ENCODE peak calls at places on chromosome 20, in five cellular contexts. One of them, this sample, is unnamed.

GRCh38 chr20:11453430-11453829 is 464.3 kb upstream of the BTBD3 start:
- DNase-seq in body of pancreas: no peak
- DNase-seq in adrenal gland: no peak
- DNase-seq in kidney epithelial cell: no peak
- DNase-seq in CD8-positive, alpha-beta T cell: no peak
- DNase-seq in this sample: peak; percentile 90

GRCh38 chr20:48736231-48736630 is 91.6 kb downstream of the PREX1 start:
- DNase-seq in body of pancreas: no peak
- DNase-seq in adrenal gland: no peak
- DNase-seq in kidney epithelial cell: no peak
- DNase-seq in CD8-positive, alpha-beta T cell: no peak
- DNase-seq in this sample: no peak

GRCh38 chr20:61500791-61501321 is 248.8 kb downstream of the CDH4 start:
- DNase-seq in body of pancreas: no peak
- DNase-seq in adrenal gland: no peak
- DNase-seq in kidney epithelial cell: no peak
- DNase-seq in CD8-positive, alpha-beta T cell: no peak
- DNase-seq in this sample: no peak

GRCh38 chr20:37239026-37239451 is 22.6 kb downstream of the GHRH start:
- DNase-seq in body of pancreas: peak; percentile 23
- DNase-seq in adrenal gland: no peak
- DNase-seq in kidney epithelial cell: no peak
- DNase-seq in CD8-positive, alpha-beta T cell: no peak
- DNase-seq in this sample: no peak

GRCh38 chr20:59643616-59644061 is 39.3 kb downstream of the PHACTR3 start:
- DNase-seq in body of pancreas: no peak
- DNase-seq in adrenal gland: no peak
- DNase-seq in kidney epithelial cell: no peak
- DNase-seq in CD8-positive, alpha-beta T cell: no peak
- DNase-seq in this sample: no peak

GRCh38 chr20:54254596-54254995 is 46.7 kb downstream of the PFDN4 start:
- DNase-seq in body of pancreas: no peak
- DNase-seq in adrenal gland: no peak
- DNase-seq in kidney epithelial cell: no peak
- DNase-seq in CD8-positive, alpha-beta T cell: no peak
- DNase-seq in this sample: peak; percentile 35

GRCh38 chr20:50308513-50309279 is 118.1 kb downstream of the CEBPB start:
- DNase-seq in body of pancreas: peak; percentile 85
- DNase-seq in adrenal gland: peak; percentile 96
- DNase-seq in kidney epithelial cell: peak; percentile 91
- DNase-seq in CD8-positive, alpha-beta T cell: no peak
- DNase-seq in this sample: peak; percentile 92

GRCh38 chr20:61528591-61528990 is 276.5 kb downstream of the CDH4 start:
- DNase-seq in body of pancreas: no peak
- DNase-seq in adrenal gland: no peak
- DNase-seq in kidney epithelial cell: no peak
- DNase-seq in CD8-positive, alpha-beta T cell: no peak
- DNase-seq in this sample: no peak

GRCh38 chr20:58691405-58691772 is 1.2 kb upstream of the NPEPL1 start:
- DNase-seq in body of pancreas: no peak
- DNase-seq in adrenal gland: peak; percentile 25
- DNase-seq in kidney epithelial cell: no peak
- DNase-seq in CD8-positive, alpha-beta T cell: no peak
- DNase-seq in this sample: no peak

GRCh38 chr20:36808317-36809257 is 35.0 kb upstream of the DSN1 start:
- DNase-seq in body of pancreas: peak; percentile 56
- DNase-seq in adrenal gland: peak; percentile 87
- DNase-seq in kidney epithelial cell: peak; percentile 75
- DNase-seq in CD8-positive, alpha-beta T cell: peak; percentile 62
- DNase-seq in this sample: peak; percentile 89

GRCh38 chr20:53598140-53599038 is 4.8 kb upstream of the ZNF217 start:
- DNase-seq in body of pancreas: no peak
- DNase-seq in adrenal gland: no peak
- DNase-seq in kidney epithelial cell: no peak
- DNase-seq in CD8-positive, alpha-beta T cell: no peak
- DNase-seq in this sample: peak; percentile 46

GRCh38 chr20:38863024-38863851 is 57.7 kb downstream of the PPP1R16B start:
- DNase-seq in body of pancreas: no peak
- DNase-seq in adrenal gland: no peak
- DNase-seq in kidney epithelial cell: no peak
- DNase-seq in CD8-positive, alpha-beta T cell: no peak
- DNase-seq in this sample: no peak

GRCh38 chr20:25212242-25212641 is 16.7 kb downstream of the ENTPD6 start:
- DNase-seq in body of pancreas: no peak
- DNase-seq in adrenal gland: peak; percentile 17
- DNase-seq in kidney epithelial cell: no peak
- DNase-seq in CD8-positive, alpha-beta T cell: no peak
- DNase-seq in this sample: no peak

GRCh38 chr20:42836339-42836738 is 353.4 kb downstream of the PTPRT start:
- DNase-seq in body of pancreas: no peak
- DNase-seq in adrenal gland: no peak
- DNase-seq in kidney epithelial cell: no peak
- DNase-seq in CD8-positive, alpha-beta T cell: no peak
- DNase-seq in this sample: peak; percentile 9

GRCh38 chr20:10501377-10501776 is 66.3 kb downstream of the SLX4IP start:
- DNase-seq in body of pancreas: no peak
- DNase-seq in adrenal gland: no peak
- DNase-seq in kidney epithelial cell: no peak
- DNase-seq in CD8-positive, alpha-beta T cell: peak; percentile 6
- DNase-seq in this sample: peak; percentile 20

GRCh38 chr20:37201827-37202162 is 22.4 kb upstream of the MROH8 start:
- DNase-seq in body of pancreas: no peak
- DNase-seq in adrenal gland: no peak
- DNase-seq in kidney epithelial cell: no peak
- DNase-seq in CD8-positive, alpha-beta T cell: no peak
- DNase-seq in this sample: no peak

GRCh38 chr20:10309326-10309725 is 90.7 kb downstream of the SNAP25 start:
- DNase-seq in body of pancreas: no peak
- DNase-seq in adrenal gland: no peak
- DNase-seq in kidney epithelial cell: peak; percentile 29
- DNase-seq in CD8-positive, alpha-beta T cell: no peak
- DNase-seq in this sample: peak; percentile 84

GRCh38 chr20:31682352-31682751 is 40.3 kb downstream of the BCL2L1 start:
- DNase-seq in body of pancreas: no peak
- DNase-seq in adrenal gland: no peak
- DNase-seq in kidney epithelial cell: no peak
- DNase-seq in CD8-positive, alpha-beta T cell: no peak
- DNase-seq in this sample: no peak

GRCh38 chr20:17374086-17374485 is 147.2 kb downstream of the PCSK2 start:
- DNase-seq in body of pancreas: no peak
- DNase-seq in adrenal gland: no peak
- DNase-seq in kidney epithelial cell: no peak
- DNase-seq in CD8-positive, alpha-beta T cell: no peak
- DNase-seq in this sample: no peak

GRCh38 chr20:33578510-33578909 is 83.6 kb upstream of the C20orf144 start:
- DNase-seq in body of pancreas: no peak
- DNase-seq in adrenal gland: no peak
- DNase-seq in kidney epithelial cell: no peak
- DNase-seq in CD8-positive, alpha-beta T cell: no peak
- DNase-seq in this sample: no peak

GRCh38 chr20:53903652-53903987 is 166.8 kb downstream of the BCAS1 start:
- DNase-seq in body of pancreas: no peak
- DNase-seq in adrenal gland: no peak
- DNase-seq in kidney epithelial cell: no peak
- DNase-seq in CD8-positive, alpha-beta T cell: no peak
- DNase-seq in this sample: peak; percentile 94

GRCh38 chr20:57664476-57664875 is 44.2 kb upstream of the ZBP1 start:
- DNase-seq in body of pancreas: peak; percentile 8
- DNase-seq in adrenal gland: no peak
- DNase-seq in kidney epithelial cell: no peak
- DNase-seq in CD8-positive, alpha-beta T cell: no peak
- DNase-seq in this sample: no peak

GRCh38 chr20:17026346-17026745 is 200.5 kb upstream of the PCSK2 start:
- DNase-seq in body of pancreas: no peak
- DNase-seq in adrenal gland: no peak
- DNase-seq in kidney epithelial cell: no peak
- DNase-seq in CD8-positive, alpha-beta T cell: no peak
- DNase-seq in this sample: no peak

GRCh38 chr20:62755817-62756724 is 40.2 kb upstream of the MRGBP start:
- DNase-seq in body of pancreas: peak; percentile 15
- DNase-seq in adrenal gland: no peak
- DNase-seq in kidney epithelial cell: no peak
- DNase-seq in CD8-positive, alpha-beta T cell: no peak
- DNase-seq in this sample: no peak

GRCh38 chr20:2146080-2146867 is 44.6 kb downstream of the STK35 start:
- DNase-seq in body of pancreas: no peak
- DNase-seq in adrenal gland: no peak
- DNase-seq in kidney epithelial cell: no peak
- DNase-seq in CD8-positive, alpha-beta T cell: no peak
- DNase-seq in this sample: no peak
- TF ChIP-seq CTCF in body of pancreas: no peak
- TF ChIP-seq CTCF in adrenal gland: no peak
- TF ChIP-seq CTCF in kidney epithelial cell: no peak
- TF ChIP-seq CTCF in CD8-positive, alpha-beta T cell: no peak
- TF ChIP-seq CTCF in this sample: no peak

GRCh38 chr20:4083103-4083864 is 67.9 kb upstream of the RNF24 start:
- DNase-seq in body of pancreas: no peak
- DNase-seq in adrenal gland: peak; percentile 44
- DNase-seq in kidney epithelial cell: no peak
- DNase-seq in CD8-positive, alpha-beta T cell: no peak
- DNase-seq in this sample: no peak
- H3K4me3 ChIP-seq in body of pancreas: no peak overlapping the region
- H3K4me3 ChIP-seq in adrenal gland: no peak overlapping the region
- H3K4me3 ChIP-seq in kidney epithelial cell: no peak overlapping the region
- H3K4me3 ChIP-seq in CD8-positive, alpha-beta T cell: no peak overlapping the region
- H3K4me3 ChIP-seq in this sample: no peak overlapping the region

DNA sequence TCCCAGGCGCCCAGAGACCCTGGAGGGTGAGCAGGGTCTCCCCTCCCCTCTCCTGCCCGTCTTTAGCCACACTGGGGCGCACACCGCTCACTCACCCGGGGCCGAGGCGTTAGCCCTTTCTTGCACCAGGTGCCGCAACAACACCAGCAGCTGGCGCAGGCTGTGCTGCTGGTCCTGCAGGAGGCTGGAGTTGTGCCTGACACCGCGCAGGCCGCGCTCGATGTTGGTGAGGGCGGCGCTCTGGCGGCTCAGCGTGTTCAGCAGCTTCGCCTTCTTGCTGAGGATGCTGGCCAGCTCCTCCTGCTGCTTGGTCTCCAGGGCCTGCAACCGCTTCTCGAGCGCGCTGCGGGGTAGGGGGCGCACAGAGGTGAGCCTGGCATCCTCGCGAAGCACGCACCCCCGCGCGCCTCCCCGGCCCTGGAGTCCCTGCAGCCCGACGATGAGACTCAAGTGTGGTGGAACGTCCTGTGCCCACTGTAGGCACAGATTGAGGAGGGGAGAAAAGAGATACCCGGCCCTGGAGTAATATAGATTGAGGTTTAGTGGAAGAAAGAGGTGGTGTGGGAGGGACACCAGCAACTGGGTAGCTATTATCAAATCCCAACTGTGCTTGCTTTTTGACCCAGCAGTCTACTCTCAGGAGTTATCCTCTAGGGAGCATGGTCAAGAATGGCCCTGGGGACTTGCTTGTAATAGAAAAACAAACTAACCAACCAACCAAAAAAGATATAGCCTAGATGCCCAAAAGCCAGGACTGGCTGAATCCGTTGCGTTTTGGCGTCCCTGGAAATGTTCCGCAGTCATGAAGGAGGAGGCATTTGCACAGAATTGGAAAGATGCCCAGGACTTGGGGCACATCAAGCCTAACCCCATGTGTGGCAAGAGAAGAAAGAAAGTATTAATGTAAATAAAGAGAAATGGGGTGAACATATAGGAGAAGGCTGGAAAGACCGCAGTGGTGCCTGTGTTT is 30.9 kb downstream of the ANGPT4 start:
- DNase-seq in body of pancreas: no peak
- DNase-seq in adrenal gland: no peak
- DNase-seq in kidney epithelial cell: no peak
- DNase-seq in CD8-positive, alpha-beta T cell: no peak
- DNase-seq in this sample: peak; percentile 52
- TF ChIP-seq CTCF in body of pancreas: no peak
- TF ChIP-seq CTCF in adrenal gland: no peak
- TF ChIP-seq CTCF in kidney epithelial cell: no peak
- TF ChIP-seq CTCF in CD8-positive, alpha-beta T cell: no peak
- TF ChIP-seq CTCF in this sample: peak; percentile 34

GRCh38 chr20:51569815-51570741 is 27.6 kb upstream of the NFATC2 start:
- DNase-seq in body of pancreas: no peak
- DNase-seq in adrenal gland: no peak
- DNase-seq in kidney epithelial cell: no peak
- DNase-seq in CD8-positive, alpha-beta T cell: no peak
- DNase-seq in this sample: peak; percentile 36
- H3K4me3 ChIP-seq in body of pancreas: no peak overlapping the region
- H3K4me3 ChIP-seq in adrenal gland: no peak overlapping the region
- H3K4me3 ChIP-seq in kidney epithelial cell: no peak overlapping the region
- H3K4me3 ChIP-seq in CD8-positive, alpha-beta T cell: no peak overlapping the region
- H3K4me3 ChIP-seq in this sample: no peak overlapping the region

GRCh38 chr20:44113642-44113945 is 73.4 kb downstream of the JPH2 start:
- DNase-seq in body of pancreas: no peak
- DNase-seq in adrenal gland: no peak
- DNase-seq in kidney epithelial cell: no peak
- DNase-seq in CD8-positive, alpha-beta T cell: no peak
- DNase-seq in this sample: no peak
- TF ChIP-seq CTCF in body of pancreas: no peak
- TF ChIP-seq CTCF in adrenal gland: no peak
- TF ChIP-seq CTCF in kidney epithelial cell: no peak
- TF ChIP-seq CTCF in CD8-positive, alpha-beta T cell: no peak
- TF ChIP-seq CTCF in this sample: no peak

DNA sequence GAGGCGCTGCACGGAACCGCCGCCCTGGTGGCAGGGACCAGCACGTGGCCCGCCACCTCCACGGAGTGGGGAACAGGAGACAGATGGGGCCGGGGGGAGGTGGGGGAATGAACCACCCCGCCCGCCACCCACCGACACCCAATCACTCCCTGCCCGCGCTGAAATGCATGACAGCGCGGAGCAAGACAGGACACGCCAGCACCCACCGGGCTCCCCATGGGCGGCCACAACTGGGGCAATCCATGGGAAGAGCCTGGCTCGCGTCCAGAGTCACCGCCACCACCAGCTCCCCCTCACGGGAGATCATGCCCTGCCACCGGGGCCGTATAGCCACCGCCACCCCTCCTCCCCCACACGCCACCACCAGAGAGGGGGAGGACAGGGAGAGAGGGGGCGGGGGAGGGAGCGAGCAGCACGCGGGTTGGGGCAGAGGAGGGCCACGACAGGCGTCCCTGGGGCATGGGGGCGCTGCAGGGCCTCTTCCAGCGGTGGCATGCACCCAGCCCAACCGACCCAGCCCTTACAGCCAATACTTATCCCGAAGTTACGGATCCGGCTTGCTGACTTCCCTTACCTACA is 744.3 kb upstream of the DEFB115 start:
- DNase-seq in body of pancreas: no peak
- DNase-seq in adrenal gland: no peak
- DNase-seq in kidney epithelial cell: no peak
- DNase-seq in CD8-positive, alpha-beta T cell: no peak
- DNase-seq in this sample: no peak
- H3K4me3 ChIP-seq in body of pancreas: no peak overlapping the region
- H3K4me3 ChIP-seq in adrenal gland: no peak overlapping the region
- H3K4me3 ChIP-seq in kidney epithelial cell: no peak overlapping the region
- H3K4me3 ChIP-seq in CD8-positive, alpha-beta T cell: no peak overlapping the region
- H3K4me3 ChIP-seq in this sample: no peak overlapping the region

This sample was measured in bronchial epithelial cell.